ENCODE peak calls at places on chromosomes 5 and 9, in seven cellular contexts. One of them, this sample, is unnamed.

GRCh38 chr9:85742630-85742928 is 825 bp upstream of the AGTPBP1 start:
- DNase-seq in HCT116: no peak
- DNase-seq in K562: no peak
- DNase-seq in HepG2: no peak
- DNase-seq in GM12878: no peak
- DNase-seq in SK-N-SH: no peak
- DNase-seq in H1: no peak
- DNase-seq in this sample: no peak

GRCh38 chr5:150999704-151000452 is 20.5 kb upstream of the GPX3 start:
- DNase-seq in HCT116: no peak
- DNase-seq in K562: no peak
- DNase-seq in HepG2: no peak
- DNase-seq in GM12878: no peak
- DNase-seq in SK-N-SH: no peak
- DNase-seq in H1: no peak
- DNase-seq in this sample: no peak

GRCh38 chr9:136028760-136029470 is 66.2 kb downstream of the NACC2 start:
- DNase-seq in HCT116: no peak
- DNase-seq in K562: no peak
- DNase-seq in HepG2: no peak
- DNase-seq in GM12878: no peak
- DNase-seq in SK-N-SH: no peak
- DNase-seq in H1: no peak
- DNase-seq in this sample: no peak

GRCh38 chr5:15009420-15009819 is 137.8 kb upstream of the ANKH start:
- DNase-seq in HCT116: peak; percentile 51
- DNase-seq in K562: peak; percentile 28
- DNase-seq in HepG2: peak; percentile 96
- DNase-seq in GM12878: no peak
- DNase-seq in SK-N-SH: peak; percentile 25
- DNase-seq in H1: no peak
- DNase-seq in this sample: no peak

GRCh38 chr5:60810438-60811085 is 33.5 kb downstream of the ELOVL7 start:
- DNase-seq in HCT116: no peak
- DNase-seq in K562: no peak
- DNase-seq in HepG2: peak; percentile 61
- DNase-seq in GM12878: no peak
- DNase-seq in SK-N-SH: no peak
- DNase-seq in H1: no peak
- DNase-seq in this sample: peak; percentile 20

GRCh38 chr5:73895471-73895870 is 269.5 kb downstream of the ARHGEF28 start:
- DNase-seq in HCT116: no peak
- DNase-seq in K562: no peak
- DNase-seq in HepG2: no peak
- DNase-seq in GM12878: peak; percentile 32
- DNase-seq in SK-N-SH: no peak
- DNase-seq in H1: no peak
- DNase-seq in this sample: no peak

GRCh38 chr5:36150676-36151433 is 832 bp downstream of the LMBRD2 start:
- DNase-seq in HCT116: peak; percentile 19
- DNase-seq in K562: peak; percentile 74
- DNase-seq in HepG2: peak; percentile 62
- DNase-seq in GM12878: no peak
- DNase-seq in SK-N-SH: peak; percentile 57
- DNase-seq in H1: no peak
- DNase-seq in this sample: peak; percentile 26

GRCh38 chr5:34511481-34511880 is 144.6 kb upstream of the RAI14 start:
- DNase-seq in HCT116: no peak
- DNase-seq in K562: no peak
- DNase-seq in HepG2: no peak
- DNase-seq in GM12878: no peak
- DNase-seq in SK-N-SH: no peak
- DNase-seq in H1: no peak
- DNase-seq in this sample: no peak

GRCh38 chr5:14305045-14305444 is 161.9 kb downstream of the TRIO start:
- DNase-seq in HCT116: no peak
- DNase-seq in K562: peak; percentile 16
- DNase-seq in HepG2: no peak
- DNase-seq in GM12878: no peak
- DNase-seq in SK-N-SH: no peak
- DNase-seq in H1: no peak
- DNase-seq in this sample: no peak

GRCh38 chr5:110361501-110361900 is 365.0 kb downstream of the TMEM232 start:
- DNase-seq in HCT116: no peak
- DNase-seq in K562: no peak
- DNase-seq in HepG2: no peak
- DNase-seq in GM12878: no peak
- DNase-seq in SK-N-SH: no peak
- DNase-seq in H1: no peak
- DNase-seq in this sample: no peak

GRCh38 chr5:85225388-85225787 is 840.7 kb upstream of the EDIL3 start:
- DNase-seq in HCT116: no peak
- DNase-seq in K562: no peak
- DNase-seq in HepG2: no peak
- DNase-seq in GM12878: no peak
- DNase-seq in SK-N-SH: no peak
- DNase-seq in H1: no peak
- DNase-seq in this sample: no peak

GRCh38 chr9:84711936-84712335 is 42.4 kb downstream of the NTRK2 start:
- DNase-seq in HCT116: no peak
- DNase-seq in K562: no peak
- DNase-seq in HepG2: no peak
- DNase-seq in GM12878: no peak
- DNase-seq in SK-N-SH: peak; percentile 16
- DNase-seq in H1: no peak
- DNase-seq in this sample: no peak

GRCh38 chr5:147835386-147835798 is 3.9 kb upstream of the SPINK1 start:
- DNase-seq in HCT116: no peak
- DNase-seq in K562: no peak
- DNase-seq in HepG2: peak; percentile 94
- DNase-seq in GM12878: no peak
- DNase-seq in SK-N-SH: no peak
- DNase-seq in H1: no peak
- DNase-seq in this sample: peak; percentile 7

GRCh38 chr9:2857564-2858198 is 13.8 kb upstream of the PUM3 start:
- DNase-seq in HCT116: peak; percentile 56
- DNase-seq in K562: peak; percentile 42
- DNase-seq in HepG2: peak; percentile 47
- DNase-seq in GM12878: peak; percentile 37
- DNase-seq in SK-N-SH: peak; percentile 76
- DNase-seq in H1: no peak
- DNase-seq in this sample: peak; percentile 73

GRCh38 chr9:38344566-38345324 is 47.8 kb upstream of the ALDH1B1 start:
- DNase-seq in HCT116: no peak
- DNase-seq in K562: no peak
- DNase-seq in HepG2: no peak
- DNase-seq in GM12878: no peak
- DNase-seq in SK-N-SH: peak; percentile 79
- DNase-seq in H1: no peak
- DNase-seq in this sample: no peak

GRCh38 chr9:38347946-38348345 is 44.6 kb upstream of the ALDH1B1 start:
- DNase-seq in HCT116: no peak
- DNase-seq in K562: no peak
- DNase-seq in HepG2: no peak
- DNase-seq in GM12878: no peak
- DNase-seq in SK-N-SH: no peak
- DNase-seq in H1: no peak
- DNase-seq in this sample: no peak

GRCh38 chr9:38343552-38343951 is 49.0 kb upstream of the ALDH1B1 start:
- DNase-seq in HCT116: no peak
- DNase-seq in K562: no peak
- DNase-seq in HepG2: no peak
- DNase-seq in GM12878: no peak
- DNase-seq in SK-N-SH: no peak
- DNase-seq in H1: no peak
- DNase-seq in this sample: no peak

GRCh38 chr9:38346811-38347735 is 45.4 kb upstream of the ALDH1B1 start:
- DNase-seq in HCT116: no peak
- DNase-seq in K562: no peak
- DNase-seq in HepG2: no peak
- DNase-seq in GM12878: no peak
- DNase-seq in SK-N-SH: no peak
- DNase-seq in H1: no peak
- DNase-seq in this sample: no peak

DNA sequence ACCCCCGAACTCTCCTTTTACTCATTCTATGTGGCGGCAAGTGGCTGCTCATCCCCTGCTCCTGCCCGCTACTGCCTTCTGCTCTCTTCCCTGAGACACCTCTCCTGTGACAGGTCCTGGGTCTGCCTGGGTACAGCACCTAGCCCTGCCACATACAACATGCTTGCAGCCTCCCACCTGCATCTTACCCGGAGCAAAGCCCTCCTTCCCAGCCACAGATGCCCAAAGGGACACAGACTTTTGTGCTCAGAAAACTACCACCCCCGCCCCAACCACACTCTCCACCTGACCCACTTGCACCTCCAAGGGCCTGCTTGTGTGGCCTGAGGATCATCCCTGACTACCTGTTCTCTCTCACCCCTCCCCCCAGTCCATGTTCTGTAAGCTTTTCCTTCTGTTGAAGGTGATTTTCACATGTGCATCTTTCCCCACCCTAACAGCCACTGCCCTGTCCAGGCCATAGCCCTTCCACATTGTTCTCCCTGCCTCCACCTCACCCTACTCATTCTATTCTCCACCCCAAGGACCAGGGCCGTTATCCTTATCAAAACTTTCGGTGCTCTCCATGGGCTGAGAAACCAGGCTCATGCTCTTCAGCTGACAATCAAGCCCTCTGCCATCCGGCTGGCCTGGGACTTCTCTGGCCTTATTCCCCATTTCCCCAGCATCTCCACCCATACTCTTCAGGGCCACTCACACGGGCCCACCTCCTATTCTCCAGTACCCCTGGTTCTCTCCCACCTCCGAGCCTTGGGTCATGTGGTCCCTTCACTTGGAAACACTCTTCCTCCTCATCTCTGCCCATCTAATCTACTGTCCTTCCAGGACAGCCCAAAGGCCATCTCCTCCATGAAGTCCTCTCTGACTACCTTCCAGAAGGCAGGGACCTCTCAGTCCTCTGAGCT is 46.4 kb upstream of the ALDH1B1 start:
- DNase-seq in HCT116: no peak
- DNase-seq in K562: no peak
- DNase-seq in HepG2: no peak
- DNase-seq in GM12878: no peak
- DNase-seq in SK-N-SH: no peak
- DNase-seq in H1: no peak
- DNase-seq in this sample: no peak
- TF ChIP-seq JUND in HCT116: no peak
- TF ChIP-seq JUND in K562: no peak
- TF ChIP-seq JUND in HepG2: no peak
- TF ChIP-seq JUND in GM12878: no peak
- TF ChIP-seq JUND in SK-N-SH: no peak
- TF ChIP-seq JUND in H1: no peak
- TF ChIP-seq JUND in this sample: no peak

DNA sequence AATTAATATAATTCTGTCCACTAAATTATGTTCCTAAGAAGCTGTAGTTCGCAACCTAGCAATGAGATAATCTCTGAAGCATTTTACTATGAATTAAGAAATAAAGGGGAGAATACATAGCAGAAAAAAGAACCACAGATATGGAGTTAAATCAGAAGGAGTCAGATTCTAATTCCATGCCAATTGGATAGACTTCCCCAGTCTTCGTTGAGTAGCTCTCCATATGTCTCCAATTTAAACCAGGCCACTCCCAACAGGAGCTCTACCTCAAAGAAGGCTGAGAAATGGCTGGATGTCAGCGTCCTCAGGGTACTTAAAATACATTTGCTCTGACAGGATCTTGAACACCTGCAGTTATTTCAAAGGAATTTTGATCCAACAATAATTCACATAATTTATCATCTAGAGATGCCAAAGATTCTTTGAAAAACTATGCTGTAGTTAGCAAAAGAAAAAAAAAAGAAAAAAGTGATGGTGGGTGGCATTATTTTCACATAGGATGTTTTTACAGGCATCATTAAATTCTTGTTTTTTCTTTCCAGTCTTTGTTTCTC is 133.9 kb upstream of the FBN2 start:
- DNase-seq in HCT116: no peak
- DNase-seq in K562: no peak
- DNase-seq in HepG2: no peak
- DNase-seq in GM12878: no peak
- DNase-seq in SK-N-SH: no peak
- DNase-seq in H1: no peak
- DNase-seq in this sample: no peak
- TF ChIP-seq JUND in HCT116: no peak
- TF ChIP-seq JUND in K562: no peak
- TF ChIP-seq JUND in HepG2: no peak
- TF ChIP-seq JUND in GM12878: no peak
- TF ChIP-seq JUND in SK-N-SH: no peak
- TF ChIP-seq JUND in H1: no peak
- TF ChIP-seq JUND in this sample: no peak

GRCh38 chr5:124460000-124460399 is 286.4 kb downstream of the ZNF608 start:
- DNase-seq in HCT116: no peak
- DNase-seq in K562: no peak
- DNase-seq in HepG2: no peak
- DNase-seq in GM12878: no peak
- DNase-seq in SK-N-SH: no peak
- DNase-seq in H1: no peak
- DNase-seq in this sample: no peak

GRCh38 chr5:124460666-124461065 is 285.8 kb downstream of the ZNF608 start:
- DNase-seq in HCT116: no peak
- DNase-seq in K562: no peak
- DNase-seq in HepG2: no peak
- DNase-seq in GM12878: no peak
- DNase-seq in SK-N-SH: no peak
- DNase-seq in H1: no peak
- DNase-seq in this sample: no peak

GRCh38 chr5:124456244-124456643 is 290.2 kb downstream of the ZNF608 start:
- DNase-seq in HCT116: no peak
- DNase-seq in K562: no peak
- DNase-seq in HepG2: no peak
- DNase-seq in GM12878: no peak
- DNase-seq in SK-N-SH: no peak
- DNase-seq in H1: no peak
- DNase-seq in this sample: no peak

GRCh38 chr5:124457901-124458300 is 288.5 kb downstream of the ZNF608 start:
- DNase-seq in HCT116: no peak
- DNase-seq in K562: no peak
- DNase-seq in HepG2: no peak
- DNase-seq in GM12878: no peak
- DNase-seq in SK-N-SH: no peak
- DNase-seq in H1: no peak
- DNase-seq in this sample: no peak

GRCh38 chr5:124457101-124457500 is 289.3 kb downstream of the ZNF608 start:
- DNase-seq in HCT116: no peak
- DNase-seq in K562: no peak
- DNase-seq in HepG2: no peak
- DNase-seq in GM12878: no peak
- DNase-seq in SK-N-SH: no peak
- DNase-seq in H1: no peak
- DNase-seq in this sample: no peak
- TF ChIP-seq JUND in HCT116: no peak
- TF ChIP-seq JUND in K562: no peak
- TF ChIP-seq JUND in HepG2: no peak
- TF ChIP-seq JUND in GM12878: no peak
- TF ChIP-seq JUND in SK-N-SH: no peak
- TF ChIP-seq JUND in H1: no peak
- TF ChIP-seq JUND in this sample: no peak

GRCh38 chr5:136689563-136689962 is 324.2 kb upstream of the TRPC7 start:
- DNase-seq in HCT116: no peak
- DNase-seq in K562: no peak
- DNase-seq in HepG2: no peak
- DNase-seq in GM12878: no peak
- DNase-seq in SK-N-SH: no peak
- DNase-seq in H1: no peak
- DNase-seq in this sample: no peak

GRCh38 chr5:136686192-136686872 is 321.0 kb upstream of the TRPC7 start:
- DNase-seq in HCT116: no peak
- DNase-seq in K562: no peak
- DNase-seq in HepG2: peak; percentile 10
- DNase-seq in GM12878: no peak
- DNase-seq in SK-N-SH: no peak
- DNase-seq in H1: no peak
- DNase-seq in this sample: peak; percentile 78
- TF ChIP-seq JUND in HCT116: no peak
- TF ChIP-seq JUND in K562: no peak
- TF ChIP-seq JUND in HepG2: no peak
- TF ChIP-seq JUND in GM12878: no peak
- TF ChIP-seq JUND in SK-N-SH: no peak
- TF ChIP-seq JUND in H1: no peak
- TF ChIP-seq JUND in this sample: no peak